ENCODE peak calls at places on chromosomes 12 and 14, in eight cellular contexts. Z is transverse colon, U is K562, V is breast epithelium, D is endothelial cell of umbilical vein, J is spleen, I is HCT116, O is HepG2. A is an unnamed sample.

GRCh38 chr14:52342849-52343606 is 28.9 kb downstream of the PTGER2 start:
- DNase-seq in Z (no peak), U (no peak), V (no peak), D (no peak), J (no peak), I (no peak), O (no peak), A (no peak)

GRCh38 chr14:77181124-77181602 is 435 bp upstream of the TMEM63C start:
- DNase-seq in Z (peak), U (no peak), V (no peak), D (no peak), J (no peak), I (no peak), O (no peak), A (no peak)

GRCh38 chr12:27572486-27573255 is 48.7 kb downstream of the PPFIBP1 start:
- DNase-seq in Z (no peak), U (no peak), V (no peak), D (no peak), J (no peak), I (no peak), O (no peak), A (no peak)

GRCh38 chr14:93970967-93971634 is 5.3 kb downstream of the ASB2 start:
- DNase-seq in Z (peak), U (no peak), V (peak), D (no peak), J (peak), I (no peak), O (no peak), A (no peak)

GRCh38 chr12:63151898-63152700 is 1.1 kb upstream of the AVPR1A start:
- DNase-seq in Z (peak), U (peak), V (no peak), D (peak), J (no peak), I (peak), O (peak), A (no peak)

GRCh38 chr12:54164402-54165145 is 24.2 kb downstream of the SMUG1 start:
- DNase-seq in Z (no peak), U (no peak), V (no peak), D (no peak), J (no peak), I (no peak), O (no peak), A (no peak)

GRCh38 chr14:99497341-99497740 is 16.1 kb downstream of the CCNK start:
- DNase-seq in Z (no peak), U (no peak), V (no peak), D (no peak), J (no peak), I (no peak), O (no peak), A (no peak)

GRCh38 chr12:56990648-56991318 is 15.6 kb downstream of the ZBTB39 start:
- DNase-seq in Z (no peak), U (no peak), V (no peak), D (no peak), J (peak), I (no peak), O (no peak), A (no peak)

GRCh38 chr12:730550-730949 is 21.8 kb upstream of the WNK1 start:
- DNase-seq in Z (no peak), U (no peak), V (no peak), D (no peak), J (no peak), I (no peak), O (no peak), A (no peak)

GRCh38 chr12:108367436-108367835 is 28.3 kb upstream of the CMKLR1 start:
- DNase-seq in Z (no peak), U (no peak), V (no peak), D (no peak), J (no peak), I (no peak), O (no peak), A (no peak)

GRCh38 chr14:53929871-53930685 is 26.5 kb downstream of the BMP4 start:
- DNase-seq in Z (peak), U (peak), V (no peak), D (no peak), J (no peak), I (peak), O (no peak), A (peak)

GRCh38 chr14:54722791-54723432 is 156.0 kb downstream of the SAMD4A start:
- DNase-seq in Z (no peak), U (no peak), V (no peak), D (peak), J (no peak), I (no peak), O (peak), A (no peak)

GRCh38 chr14:68199465-68200145 is 380.0 kb downstream of the RAD51B start:
- DNase-seq in Z (no peak), U (no peak), V (peak), D (peak), J (no peak), I (no peak), O (no peak), A (peak)

GRCh38 chr12:26787125-26787495 is 45.9 kb downstream of the ITPR2 start:
- DNase-seq in Z (no peak), U (no peak), V (no peak), D (peak), J (no peak), I (no peak), O (no peak), A (no peak)

GRCh38 chr12:14948672-14949071 is 10.3 kb upstream of the ERP27 start:
- DNase-seq in Z (peak), U (no peak), V (no peak), D (peak), J (no peak), I (no peak), O (no peak), A (no peak)

GRCh38 chr14:73723799-73724621 is 9.8 kb upstream of the PNMA1 start:
- DNase-seq in Z (no peak), U (peak), V (peak), D (peak), J (no peak), I (no peak), O (no peak), A (peak)

GRCh38 chr12:65510584-65511050 is 232.1 kb downstream of the MSRB3 start:
- DNase-seq in Z (peak), U (no peak), V (no peak), D (peak), J (no peak), I (peak), O (peak), A (no peak)

GRCh38 chr12:19236656-19237055 is 107.1 kb downstream of the PLEKHA5 start:
- DNase-seq in Z (no peak), U (no peak), V (no peak), D (no peak), J (no peak), I (no peak), O (no peak), A (no peak)

GRCh38 chr12:32595251-32595650 is 83.8 kb upstream of the DNM1L start:
- DNase-seq in Z (no peak), U (no peak), V (no peak), D (no peak), J (no peak), I (no peak), O (no peak), A (no peak)

GRCh38 chr12:94650143-94651056 is at the start of gene TMCC3:
- DNase-seq in Z (peak), U (no peak), V (no peak), D (peak), J (peak), I (no peak), O (no peak), A (peak)

GRCh38 chr12:62934799-62935674 is at the start of gene PPM1H:
- DNase-seq in Z (peak), U (peak), V (peak), D (peak), J (peak), I (peak), O (peak), A (peak)

GRCh38 chr12:10967409-10967808 is 19.3 kb downstream of the TAS2R50 start:
- DNase-seq in Z (no peak), U (no peak), V (no peak), D (peak), J (no peak), I (no peak), O (no peak), A (no peak)

GRCh38 chr14:99524804-99525698 is 43.8 kb downstream of the CCNK start:
- DNase-seq in Z (peak), U (no peak), V (no peak), D (peak), J (peak), I (no peak), O (no peak), A (peak)

DNA sequence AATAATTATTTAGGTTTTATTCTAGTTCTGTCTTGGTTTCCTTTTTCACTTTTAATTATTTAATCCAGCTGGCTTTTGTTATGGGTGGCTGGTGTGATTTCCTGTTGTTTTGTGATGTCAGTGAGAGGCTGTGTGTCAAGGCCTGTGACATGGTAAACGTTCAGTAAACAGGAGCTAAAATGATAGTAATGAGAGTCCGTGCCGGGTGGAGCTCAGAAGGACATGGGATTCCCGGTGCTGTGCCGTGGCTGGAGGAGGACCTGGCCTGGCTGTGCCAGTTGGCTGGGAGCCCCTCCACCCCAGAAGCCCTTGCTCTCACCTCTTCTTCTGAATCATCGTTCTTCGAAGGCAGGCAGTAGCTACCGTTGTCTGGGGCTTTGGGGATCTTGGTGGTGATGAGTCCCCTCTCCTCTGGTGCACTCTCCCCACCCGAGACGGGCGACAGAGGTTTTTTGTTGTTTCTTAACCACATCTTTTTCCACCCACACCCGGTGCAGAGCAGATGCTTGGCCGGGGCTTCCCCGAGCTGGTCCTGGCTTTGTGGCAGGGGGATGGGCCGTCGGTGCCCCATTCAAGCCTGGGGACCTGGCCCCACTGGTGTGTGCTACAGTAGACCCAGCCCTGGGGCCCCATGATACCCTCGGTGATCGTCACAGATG is 29.1 kb downstream of the SH2B3 start:
- DNase-seq in Z (peak), U (no peak), V (no peak), D (peak), J (peak), I (no peak), O (no peak), A (peak)
- TF ChIP-seq POLR2AphosphoS5 in Z (peak), U (no peak), V (no peak), D (no peak), J (peak), I (peak), O (no peak), A (peak)

GRCh38 chr12:44000309-44000952 is 164.6 kb downstream of the TMEM117 start:
- DNase-seq in Z (no peak), U (peak), V (no peak), D (peak), J (no peak), I (peak), O (peak), A (no peak)
- TF ChIP-seq CTCF in Z (peak), U (peak), V (no peak), D (peak), J (peak), I (peak), O (peak), A (peak)

GRCh38 chr12:118307069-118307954 is 65.4 kb downstream of the TAOK3 start:
- DNase-seq in Z (no peak), U (no peak), V (no peak), D (peak), J (no peak), I (no peak), O (no peak), A (no peak)
- TF ChIP-seq POLR2A in Z (no peak), U (no peak), V (no peak), D (no peak), J (no peak), I (no peak), O (no peak), A (no peak)

GRCh38 chr12:43118881-43119280 is 433.1 kb downstream of the ADAMTS20 start:
- DNase-seq in Z (no peak), U (no peak), V (no peak), D (no peak), J (no peak), I (no peak), O (no peak), A (no peak)
- TF ChIP-seq POLR2AphosphoS5 in Z (no peak), U (no peak), V (no peak), D (no peak), J (no peak), I (no peak), O (no peak), A (no peak)

GRCh38 chr14:32933623-32933942 is 5.1 kb upstream of the NPAS3 start:
- DNase-seq in Z (no peak), U (no peak), V (no peak), D (no peak), J (no peak), I (no peak), O (no peak), A (no peak)
- TF ChIP-seq CTCF in Z (peak), U (no peak), V (peak), D (no peak), J (no peak), I (no peak), O (no peak), A (no peak)

A was measured in prostate gland.